ENCODE peak calls at places on chromosomes 13 and 19, in six cellular contexts. One of them, this sample, is unnamed.

GRCh38 chr19:48253999-48254398 is 1.7 kb downstream of the CARD8 start:
- DNase-seq in stimulated activated CD8-positive, alpha-beta memory T cell treated with anti-CD3 and anti-CD28 coated beads, Interleukin-15, amount 100 ng/mL, for 24 hours: no peak
- DNase-seq in M059J: no peak
- DNase-seq in activated CD4-positive, alpha-beta T cell treated with anti-CD3 and anti-CD28 coated beads, Interleukin-2, amount 50 U/mL, for 24 hours: no peak
- DNase-seq in Kasumi-1: no peak
- DNase-seq in SW480: no peak
- DNase-seq in this sample: no peak

GRCh38 chr19:1262687-1263123 is 6.4 kb upstream of the CIRBP start:
- DNase-seq in stimulated activated CD8-positive, alpha-beta memory T cell treated with anti-CD3 and anti-CD28 coated beads, Interleukin-15, amount 100 ng/mL, for 24 hours: no peak
- DNase-seq in M059J: no peak
- DNase-seq in activated CD4-positive, alpha-beta T cell treated with anti-CD3 and anti-CD28 coated beads, Interleukin-2, amount 50 U/mL, for 24 hours: no peak
- DNase-seq in Kasumi-1: no peak
- DNase-seq in SW480: no peak
- DNase-seq in this sample: no peak

GRCh38 chr19:55538132-55538531 is 1.2 kb upstream of the SBK2 start:
- DNase-seq in stimulated activated CD8-positive, alpha-beta memory T cell treated with anti-CD3 and anti-CD28 coated beads, Interleukin-15, amount 100 ng/mL, for 24 hours: no peak
- DNase-seq in M059J: no peak
- DNase-seq in activated CD4-positive, alpha-beta T cell treated with anti-CD3 and anti-CD28 coated beads, Interleukin-2, amount 50 U/mL, for 24 hours: no peak
- DNase-seq in Kasumi-1: no peak
- DNase-seq in SW480: no peak
- DNase-seq in this sample: no peak

GRCh38 chr19:46687438-46688145 is 26.6 kb upstream of the DACT3 start:
- DNase-seq in stimulated activated CD8-positive, alpha-beta memory T cell treated with anti-CD3 and anti-CD28 coated beads, Interleukin-15, amount 100 ng/mL, for 24 hours: no peak
- DNase-seq in M059J: no peak
- DNase-seq in activated CD4-positive, alpha-beta T cell treated with anti-CD3 and anti-CD28 coated beads, Interleukin-2, amount 50 U/mL, for 24 hours: no peak
- DNase-seq in Kasumi-1: no peak
- DNase-seq in SW480: no peak
- DNase-seq in this sample: no peak

GRCh38 chr13:66344770-66345367 is 885.3 kb downstream of the PCDH9 start:
- DNase-seq in stimulated activated CD8-positive, alpha-beta memory T cell treated with anti-CD3 and anti-CD28 coated beads, Interleukin-15, amount 100 ng/mL, for 24 hours: no peak
- DNase-seq in M059J: no peak
- DNase-seq in activated CD4-positive, alpha-beta T cell treated with anti-CD3 and anti-CD28 coated beads, Interleukin-2, amount 50 U/mL, for 24 hours: no peak
- DNase-seq in Kasumi-1: no peak
- DNase-seq in SW480: no peak
- DNase-seq in this sample: no peak

GRCh38 chr13:79128158-79128557 is 277.9 kb downstream of the RBM26 start:
- DNase-seq in stimulated activated CD8-positive, alpha-beta memory T cell treated with anti-CD3 and anti-CD28 coated beads, Interleukin-15, amount 100 ng/mL, for 24 hours: no peak
- DNase-seq in M059J: peak
- DNase-seq in activated CD4-positive, alpha-beta T cell treated with anti-CD3 and anti-CD28 coated beads, Interleukin-2, amount 50 U/mL, for 24 hours: no peak
- DNase-seq in Kasumi-1: peak
- DNase-seq in SW480: peak
- DNase-seq in this sample: peak

GRCh38 chr19:15836345-15836594 is 20.8 kb upstream of the OR10H1 start:
- DNase-seq in stimulated activated CD8-positive, alpha-beta memory T cell treated with anti-CD3 and anti-CD28 coated beads, Interleukin-15, amount 100 ng/mL, for 24 hours: no peak
- DNase-seq in M059J: no peak
- DNase-seq in activated CD4-positive, alpha-beta T cell treated with anti-CD3 and anti-CD28 coated beads, Interleukin-2, amount 50 U/mL, for 24 hours: no peak
- DNase-seq in Kasumi-1: peak
- DNase-seq in SW480: no peak
- DNase-seq in this sample: no peak

GRCh38 chr13:49308977-49309408 is 61.3 kb downstream of the CDADC1 start:
- DNase-seq in stimulated activated CD8-positive, alpha-beta memory T cell treated with anti-CD3 and anti-CD28 coated beads, Interleukin-15, amount 100 ng/mL, for 24 hours: no peak
- DNase-seq in M059J: no peak
- DNase-seq in activated CD4-positive, alpha-beta T cell treated with anti-CD3 and anti-CD28 coated beads, Interleukin-2, amount 50 U/mL, for 24 hours: no peak
- DNase-seq in Kasumi-1: no peak
- DNase-seq in SW480: no peak
- DNase-seq in this sample: no peak

GRCh38 chr13:98022210-98022609 is 68.7 kb downstream of the IPO5 start:
- DNase-seq in stimulated activated CD8-positive, alpha-beta memory T cell treated with anti-CD3 and anti-CD28 coated beads, Interleukin-15, amount 100 ng/mL, for 24 hours: no peak
- DNase-seq in M059J: peak
- DNase-seq in activated CD4-positive, alpha-beta T cell treated with anti-CD3 and anti-CD28 coated beads, Interleukin-2, amount 50 U/mL, for 24 hours: no peak
- DNase-seq in Kasumi-1: no peak
- DNase-seq in SW480: no peak
- DNase-seq in this sample: peak

GRCh38 chr19:31338069-31338767 is 11.0 kb downstream of the TSHZ3 start:
- DNase-seq in stimulated activated CD8-positive, alpha-beta memory T cell treated with anti-CD3 and anti-CD28 coated beads, Interleukin-15, amount 100 ng/mL, for 24 hours: no peak
- DNase-seq in M059J: peak
- DNase-seq in activated CD4-positive, alpha-beta T cell treated with anti-CD3 and anti-CD28 coated beads, Interleukin-2, amount 50 U/mL, for 24 hours: no peak
- DNase-seq in Kasumi-1: peak
- DNase-seq in SW480: no peak
- DNase-seq in this sample: no peak

GRCh38 chr13:20058476-20058875 is 99.9 kb downstream of the ZMYM2 start:
- DNase-seq in stimulated activated CD8-positive, alpha-beta memory T cell treated with anti-CD3 and anti-CD28 coated beads, Interleukin-15, amount 100 ng/mL, for 24 hours: no peak
- DNase-seq in M059J: no peak
- DNase-seq in activated CD4-positive, alpha-beta T cell treated with anti-CD3 and anti-CD28 coated beads, Interleukin-2, amount 50 U/mL, for 24 hours: no peak
- DNase-seq in Kasumi-1: no peak
- DNase-seq in SW480: no peak
- DNase-seq in this sample: no peak

GRCh38 chr19:13215572-13216380 is 65.6 kb downstream of the IER2 start:
- DNase-seq in stimulated activated CD8-positive, alpha-beta memory T cell treated with anti-CD3 and anti-CD28 coated beads, Interleukin-15, amount 100 ng/mL, for 24 hours: no peak
- DNase-seq in M059J: peak
- DNase-seq in activated CD4-positive, alpha-beta T cell treated with anti-CD3 and anti-CD28 coated beads, Interleukin-2, amount 50 U/mL, for 24 hours: no peak
- DNase-seq in Kasumi-1: no peak
- DNase-seq in SW480: peak
- DNase-seq in this sample: peak

GRCh38 chr19:8831373-8831772 is 731 bp downstream of the ZNF558 start:
- DNase-seq in stimulated activated CD8-positive, alpha-beta memory T cell treated with anti-CD3 and anti-CD28 coated beads, Interleukin-15, amount 100 ng/mL, for 24 hours: no peak
- DNase-seq in M059J: peak
- DNase-seq in activated CD4-positive, alpha-beta T cell treated with anti-CD3 and anti-CD28 coated beads, Interleukin-2, amount 50 U/mL, for 24 hours: no peak
- DNase-seq in Kasumi-1: no peak
- DNase-seq in SW480: no peak
- DNase-seq in this sample: no peak

GRCh38 chr19:31674503-31675186 is 325.4 kb upstream of the TSHZ3 start:
- DNase-seq in stimulated activated CD8-positive, alpha-beta memory T cell treated with anti-CD3 and anti-CD28 coated beads, Interleukin-15, amount 100 ng/mL, for 24 hours: no peak
- DNase-seq in M059J: peak
- DNase-seq in activated CD4-positive, alpha-beta T cell treated with anti-CD3 and anti-CD28 coated beads, Interleukin-2, amount 50 U/mL, for 24 hours: no peak
- DNase-seq in Kasumi-1: no peak
- DNase-seq in SW480: peak
- DNase-seq in this sample: peak

GRCh38 chr13:27919934-27920676 is at the start of gene PDX1:
- DNase-seq in stimulated activated CD8-positive, alpha-beta memory T cell treated with anti-CD3 and anti-CD28 coated beads, Interleukin-15, amount 100 ng/mL, for 24 hours: no peak
- DNase-seq in M059J: no peak
- DNase-seq in activated CD4-positive, alpha-beta T cell treated with anti-CD3 and anti-CD28 coated beads, Interleukin-2, amount 50 U/mL, for 24 hours: no peak
- DNase-seq in Kasumi-1: no peak
- DNase-seq in SW480: peak
- DNase-seq in this sample: peak

GRCh38 chr19:1428738-1429391 is 9.3 kb upstream of the RPS15 start:
- DNase-seq in stimulated activated CD8-positive, alpha-beta memory T cell treated with anti-CD3 and anti-CD28 coated beads, Interleukin-15, amount 100 ng/mL, for 24 hours: no peak
- DNase-seq in M059J: no peak
- DNase-seq in activated CD4-positive, alpha-beta T cell treated with anti-CD3 and anti-CD28 coated beads, Interleukin-2, amount 50 U/mL, for 24 hours: no peak
- DNase-seq in Kasumi-1: no peak
- DNase-seq in SW480: no peak
- DNase-seq in this sample: no peak

GRCh38 chr13:99626461-99627082 is 125.3 kb downstream of the TM9SF2 start:
- DNase-seq in stimulated activated CD8-positive, alpha-beta memory T cell treated with anti-CD3 and anti-CD28 coated beads, Interleukin-15, amount 100 ng/mL, for 24 hours: no peak
- DNase-seq in M059J: peak
- DNase-seq in activated CD4-positive, alpha-beta T cell treated with anti-CD3 and anti-CD28 coated beads, Interleukin-2, amount 50 U/mL, for 24 hours: no peak
- DNase-seq in Kasumi-1: no peak
- DNase-seq in SW480: no peak
- DNase-seq in this sample: peak

GRCh38 chr19:14073232-14073924 is 792 bp downstream of the MISP3 start:
- DNase-seq in stimulated activated CD8-positive, alpha-beta memory T cell treated with anti-CD3 and anti-CD28 coated beads, Interleukin-15, amount 100 ng/mL, for 24 hours: peak
- DNase-seq in M059J: peak
- DNase-seq in activated CD4-positive, alpha-beta T cell treated with anti-CD3 and anti-CD28 coated beads, Interleukin-2, amount 50 U/mL, for 24 hours: peak
- DNase-seq in Kasumi-1: peak
- DNase-seq in SW480: peak
- DNase-seq in this sample: peak

GRCh38 chr13:35770756-35771291 is 294.3 kb upstream of the MAB21L1 start:
- DNase-seq in stimulated activated CD8-positive, alpha-beta memory T cell treated with anti-CD3 and anti-CD28 coated beads, Interleukin-15, amount 100 ng/mL, for 24 hours: no peak
- DNase-seq in M059J: peak
- DNase-seq in activated CD4-positive, alpha-beta T cell treated with anti-CD3 and anti-CD28 coated beads, Interleukin-2, amount 50 U/mL, for 24 hours: no peak
- DNase-seq in Kasumi-1: no peak
- DNase-seq in SW480: no peak
- DNase-seq in this sample: no peak

GRCh38 chr13:75645141-75645540 is 9.0 kb downstream of the LMO7 start:
- DNase-seq in stimulated activated CD8-positive, alpha-beta memory T cell treated with anti-CD3 and anti-CD28 coated beads, Interleukin-15, amount 100 ng/mL, for 24 hours: no peak
- DNase-seq in M059J: no peak
- DNase-seq in activated CD4-positive, alpha-beta T cell treated with anti-CD3 and anti-CD28 coated beads, Interleukin-2, amount 50 U/mL, for 24 hours: no peak
- DNase-seq in Kasumi-1: no peak
- DNase-seq in SW480: no peak
- DNase-seq in this sample: no peak

GRCh38 chr19:11887618-11888531 is at the start of gene ZNF69:
- DNase-seq in stimulated activated CD8-positive, alpha-beta memory T cell treated with anti-CD3 and anti-CD28 coated beads, Interleukin-15, amount 100 ng/mL, for 24 hours: peak
- DNase-seq in M059J: peak
- DNase-seq in activated CD4-positive, alpha-beta T cell treated with anti-CD3 and anti-CD28 coated beads, Interleukin-2, amount 50 U/mL, for 24 hours: peak
- DNase-seq in Kasumi-1: peak
- DNase-seq in SW480: peak
- DNase-seq in this sample: peak

GRCh38 chr19:53912653-53913052 is 3.6 kb downstream of the CACNG7 start:
- DNase-seq in stimulated activated CD8-positive, alpha-beta memory T cell treated with anti-CD3 and anti-CD28 coated beads, Interleukin-15, amount 100 ng/mL, for 24 hours: no peak
- DNase-seq in M059J: no peak
- DNase-seq in activated CD4-positive, alpha-beta T cell treated with anti-CD3 and anti-CD28 coated beads, Interleukin-2, amount 50 U/mL, for 24 hours: no peak
- DNase-seq in Kasumi-1: no peak
- DNase-seq in SW480: no peak
- DNase-seq in this sample: no peak

GRCh38 chr19:1063030-1063908 is 3.7 kb upstream of the ARHGAP45 start:
- DNase-seq in stimulated activated CD8-positive, alpha-beta memory T cell treated with anti-CD3 and anti-CD28 coated beads, Interleukin-15, amount 100 ng/mL, for 24 hours: no peak
- DNase-seq in M059J: no peak
- DNase-seq in activated CD4-positive, alpha-beta T cell treated with anti-CD3 and anti-CD28 coated beads, Interleukin-2, amount 50 U/mL, for 24 hours: no peak
- DNase-seq in Kasumi-1: no peak
- DNase-seq in SW480: no peak
- DNase-seq in this sample: no peak